ENCODE peak calls at places on chromosomes 4 and X, in five cellular contexts. O is sigmoid colon, X is body of pancreas, L is breast epithelium, P is stomach. I is an unnamed sample.

GRCh38 chr4:65798498-65799127 is 128.3 kb upstream of the EPHA5 start:
- DNase-seq in O (no peak), X (no peak), L (no peak), P (no peak), I (no peak)

GRCh38 chrX:23792861-23793553 is 10.0 kb downstream of the SAT1 start:
- DNase-seq in O (no peak), X (no peak), L (no peak), P (no peak), I (no peak)

GRCh38 chr4:36249605-36250004 is 5.3 kb upstream of the ARAP2 start:
- DNase-seq in O (no peak), X (no peak), L (no peak), P (no peak), I (no peak)

GRCh38 chr4:168480991-168481588 is 798 bp upstream of the DDX60L start:
- DNase-seq in O (peak; percentile 65), X (peak; percentile 15), L (no peak), P (no peak), I (no peak)

GRCh38 chr4:57190651-57191481 is 80.7 kb upstream of the IGFBP7 start:
- DNase-seq in O (no peak), X (peak; percentile 15), L (no peak), P (no peak), I (peak; percentile 7)

GRCh38 chr4:74975848-74976824 is 43.2 kb downstream of the PARM1 start:
- DNase-seq in O (no peak), X (no peak), L (no peak), P (no peak), I (peak; percentile 95)

GRCh38 chrX:132480581-132481203 is 8.1 kb downstream of the MBNL3 start:
- DNase-seq in O (no peak), X (peak; percentile 34), L (no peak), P (peak; percentile 49), I (peak; percentile 20)

GRCh38 chr4:114606240-114606639 is 7.6 kb downstream of the UGT8 start:
- DNase-seq in O (no peak), X (no peak), L (no peak), P (no peak), I (peak; percentile 8)

GRCh38 chr4:185865901-185866328 is 53.9 kb upstream of the SORBS2 start:
- DNase-seq in O (no peak), X (peak; percentile 71), L (no peak), P (peak; percentile 60), I (peak; percentile 74)

GRCh38 chr4:77451530-77451929 is 154.1 kb upstream of the CXCL13 start:
- DNase-seq in O (no peak), X (no peak), L (no peak), P (no peak), I (no peak)

GRCh38 chr4:6693274-6694176 is at the start of gene S100P:
- DNase-seq in O (no peak), X (no peak), L (no peak), P (peak; percentile 67), I (no peak)

GRCh38 chrX:3348191-3348590 is 1.7 kb upstream of the MXRA5 start:
- DNase-seq in O (no peak), X (no peak), L (no peak), P (no peak), I (no peak)

GRCh38 chr4:38424171-38424871 is 239.7 kb upstream of the KLF3 start:
- DNase-seq in O (no peak), X (peak; percentile 58), L (no peak), P (peak; percentile 77), I (peak; percentile 14)

GRCh38 chr4:181688416-181688815 is 554.8 kb upstream of the TENM3 start:
- DNase-seq in O (no peak), X (no peak), L (no peak), P (no peak), I (no peak)

GRCh38 chr4:122483481-122483880 is 27.0 kb upstream of the IL2 start:
- DNase-seq in O (no peak), X (no peak), L (no peak), P (no peak), I (no peak)

GRCh38 chr4:39134674-39135073 is 47.7 kb upstream of the WDR19 start:
- DNase-seq in O (no peak), X (no peak), L (no peak), P (no peak), I (no peak)

GRCh38 chr4:176358083-176358469 is 38.3 kb downstream of the SPCS3 start:
- DNase-seq in O (no peak), X (no peak), L (no peak), P (no peak), I (no peak)

GRCh38 chr4:168502886-168503285 is 6.0 kb downstream of the PALLD start:
- DNase-seq in O (no peak), X (no peak), L (no peak), P (no peak), I (no peak)

GRCh38 chr4:39571504-39571903 is 44.3 kb upstream of the UGDH start:
- DNase-seq in O (no peak), X (no peak), L (no peak), P (no peak), I (no peak)

GRCh38 chr4:74546020-74546419 is 101.1 kb downstream of the AREG start:
- DNase-seq in O (no peak), X (no peak), L (no peak), P (no peak), I (no peak)

GRCh38 chrX:131741103-131741581 is 197.3 kb downstream of the OR13H1 start:
- DNase-seq in O (peak; percentile 94), X (peak; percentile 92), L (no peak), P (peak; percentile 89), I (no peak)

GRCh38 chr4:70624226-70624793 is 4.2 kb upstream of the ENAM start:
- DNase-seq in O (no peak), X (no peak), L (no peak), P (no peak), I (no peak)

GRCh38 chr4:38815879-38816782 is 11.5 kb upstream of the TLR1 start:
- DNase-seq in O (no peak), X (no peak), L (no peak), P (no peak), I (no peak)

GRCh38 chr4:141132689-141133145 is 552 bp downstream of the RNF150 start:
- DNase-seq in O (peak; percentile 81), X (peak; percentile 19), L (no peak), P (no peak), I (peak; percentile 61)

GRCh38 chr4:141133146-141134006 is at the start of gene RNF150:
- DNase-seq in O (peak; percentile 90), X (peak; percentile 73), L (peak; percentile 62), P (peak; percentile 60), I (peak; percentile 87)

GRCh38 chr4:141130947-141131545 is 2.2 kb downstream of the RNF150 start:
- DNase-seq in O (no peak), X (no peak), L (no peak), P (no peak), I (no peak)

GRCh38 chr4:141134051-141134450 is 782 bp upstream of the RNF150 start:
- DNase-seq in O (no peak), X (no peak), L (no peak), P (no peak), I (no peak)

DNA sequence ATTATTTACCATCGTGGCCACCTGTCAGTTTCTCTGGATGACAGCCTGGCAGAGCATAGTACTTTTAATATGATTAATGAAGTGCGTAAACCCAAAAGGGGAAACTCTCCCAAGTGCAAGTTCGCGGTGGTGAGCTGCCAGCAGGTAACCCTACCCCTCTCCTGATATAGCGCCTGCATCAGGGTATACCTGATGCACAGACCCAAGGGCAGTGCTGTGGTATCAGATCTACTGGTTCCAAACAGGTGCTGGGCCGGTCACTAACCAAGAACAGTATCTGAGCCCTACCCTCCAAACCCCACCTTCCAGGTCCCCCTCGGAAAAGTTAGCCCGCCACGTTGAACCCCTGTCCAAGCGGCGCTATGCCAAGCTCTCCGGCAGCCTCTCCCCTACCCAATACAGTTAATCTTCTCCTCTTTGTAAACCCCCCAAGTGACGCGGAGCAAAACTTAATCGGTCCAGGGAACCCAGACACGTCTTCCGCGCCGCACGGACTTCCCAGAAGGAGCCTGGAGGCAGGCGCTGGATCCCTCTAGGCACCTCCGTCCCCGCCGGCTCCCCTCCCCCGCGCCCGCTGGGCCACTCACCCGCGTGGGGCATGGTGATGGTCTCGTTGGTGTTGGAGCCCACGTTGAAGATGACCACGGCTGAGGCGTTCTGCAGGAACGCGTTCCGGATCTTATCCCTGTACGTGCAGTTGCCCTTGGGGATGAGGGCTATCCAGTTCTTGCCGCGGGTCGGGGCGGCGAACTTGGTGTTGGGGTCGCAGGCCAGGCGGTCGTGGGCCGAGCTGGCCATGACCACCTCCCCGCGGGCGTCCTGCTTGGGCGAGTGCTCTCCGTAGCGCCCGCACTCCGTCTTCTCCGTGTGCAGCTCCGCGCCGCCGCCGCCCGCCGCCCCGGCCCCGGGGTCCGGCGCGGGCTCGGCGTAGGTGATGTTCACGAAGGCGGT is 1.3 kb downstream of the RNF150 start:
- DNase-seq in O (peak; percentile 73), X (peak; percentile 17), L (peak; percentile 51), P (no peak), I (peak; percentile 57)
- TF ChIP-seq POLR2A in O (no peak), X (no peak), L (no peak), P (no peak), I (no peak)

GRCh38 chr4:3302164-3302785 is 9.5 kb downstream of the RGS12 start:
- DNase-seq in O (peak; percentile 57), X (peak; percentile 20), L (peak; percentile 52), P (peak; percentile 48), I (peak; percentile 15)
- TF ChIP-seq POLR2A in O (no peak), X (no peak), L (no peak), P (no peak), I (no peak)

GRCh38 chr4:139453371-139454110 is 380 bp upstream of the RAB33B start:
- DNase-seq in O (peak; percentile 99), X (peak; percentile 98), L (peak; percentile 98), P (peak; percentile 97), I (peak; percentile 98)
- TF ChIP-seq POLR2A in O (peak; percentile 80), X (peak; percentile 90), L (peak; percentile 87), P (no peak), I (peak; percentile 92)

GRCh38 chrX:45758738-45759397 is 558.2 kb upstream of the DIPK2B start:
- DNase-seq in O (no peak), X (no peak), L (no peak), P (no peak), I (no peak)

GRCh38 chrX:45757272-45757671 is 556.6 kb upstream of the DIPK2B start:
- DNase-seq in O (no peak), X (no peak), L (no peak), P (no peak), I (no peak)

GRCh38 chrX:45755719-45756118 is 555.0 kb upstream of the DIPK2B start:
- DNase-seq in O (no peak), X (no peak), L (no peak), P (no peak), I (no peak)

GRCh38 chrX:45758319-45758718 is 557.6 kb upstream of the DIPK2B start:
- DNase-seq in O (no peak), X (no peak), L (no peak), P (no peak), I (no peak)

GRCh38 chrX:45756562-45756961 is 555.9 kb upstream of the DIPK2B start:
- DNase-seq in O (no peak), X (no peak), L (no peak), P (no peak), I (peak; percentile 64)
- TF ChIP-seq POLR2A in O (no peak), X (no peak), L (no peak), P (no peak), I (no peak)